ENCODE peak calls at places on chromosomes 7 and 10, in nine cellular contexts. One of them, this sample, is unnamed.

GRCh38 chr7:129123517-129123872 is 21.0 kb upstream of the TSPAN33 start:
- DNase-seq in vagina: no peak
- DNase-seq in Panc1: no peak
- DNase-seq in breast epithelium: no peak
- DNase-seq in transverse colon: no peak
- DNase-seq in GM23338: no peak
- DNase-seq in stomach: no peak
- DNase-seq in endothelial cell of umbilical vein: no peak
- DNase-seq in spleen: no peak
- DNase-seq in this sample: no peak

GRCh38 chr10:125008689-125009579 is 67.0 kb downstream of the ZRANB1 start:
- DNase-seq in endothelial cell of umbilical vein: no peak
- DNase-seq in Panc1: no peak
- DNase-seq in breast epithelium: no peak
- DNase-seq in GM23338: peak
- DNase-seq in vagina: no peak
- DNase-seq in spleen: peak
- DNase-seq in transverse colon: peak
- DNase-seq in stomach: peak
- DNase-seq in this sample: no peak

GRCh38 chr7:47039899-47040298 is 542.0 kb downstream of the TNS3 start:
- DNase-seq in endothelial cell of umbilical vein: peak
- DNase-seq in GM23338: no peak
- DNase-seq in breast epithelium: no peak
- DNase-seq in spleen: no peak
- DNase-seq in Panc1: no peak
- DNase-seq in transverse colon: no peak
- DNase-seq in stomach: no peak
- DNase-seq in vagina: no peak
- DNase-seq in this sample: peak

GRCh38 chr7:137871173-137871915 is 24.6 kb upstream of the DGKI start:
- DNase-seq in Panc1: no peak
- DNase-seq in spleen: no peak
- DNase-seq in stomach: no peak
- DNase-seq in endothelial cell of umbilical vein: no peak
- DNase-seq in vagina: no peak
- DNase-seq in transverse colon: no peak
- DNase-seq in breast epithelium: no peak
- DNase-seq in GM23338: no peak
- DNase-seq in this sample: no peak

GRCh38 chr10:70830185-70830584 is 14.4 kb downstream of the SGPL1 start:
- DNase-seq in vagina: no peak
- DNase-seq in Panc1: no peak
- DNase-seq in stomach: no peak
- DNase-seq in GM23338: no peak
- DNase-seq in transverse colon: no peak
- DNase-seq in breast epithelium: no peak
- DNase-seq in endothelial cell of umbilical vein: peak
- DNase-seq in spleen: no peak
- DNase-seq in this sample: no peak

GRCh38 chr10:126654579-126654978 is 15.9 kb downstream of the C10orf90 start:
- DNase-seq in breast epithelium: no peak
- DNase-seq in vagina: no peak
- DNase-seq in transverse colon: no peak
- DNase-seq in spleen: no peak
- DNase-seq in GM23338: no peak
- DNase-seq in Panc1: no peak
- DNase-seq in endothelial cell of umbilical vein: no peak
- DNase-seq in stomach: no peak
- DNase-seq in this sample: no peak

GRCh38 chr10:70458329-70459060 is 17.0 kb upstream of the NODAL start:
- DNase-seq in vagina: no peak
- DNase-seq in breast epithelium: peak
- DNase-seq in endothelial cell of umbilical vein: peak
- DNase-seq in transverse colon: peak
- DNase-seq in stomach: peak
- DNase-seq in spleen: peak
- DNase-seq in GM23338: peak
- DNase-seq in Panc1: no peak
- DNase-seq in this sample: no peak

GRCh38 chr7:129367700-129368388 is 66.4 kb upstream of the STRIP2 start:
- DNase-seq in endothelial cell of umbilical vein: peak
- DNase-seq in GM23338: peak
- DNase-seq in Panc1: peak
- DNase-seq in vagina: no peak
- DNase-seq in spleen: peak
- DNase-seq in transverse colon: peak
- DNase-seq in stomach: peak
- DNase-seq in breast epithelium: peak
- DNase-seq in this sample: peak

GRCh38 chr7:6482743-6483119 is 35.0 kb upstream of the DAGLB start:
- DNase-seq in GM23338: no peak
- DNase-seq in Panc1: no peak
- DNase-seq in spleen: no peak
- DNase-seq in vagina: no peak
- DNase-seq in stomach: no peak
- DNase-seq in breast epithelium: no peak
- DNase-seq in endothelial cell of umbilical vein: no peak
- DNase-seq in transverse colon: no peak
- DNase-seq in this sample: no peak

GRCh38 chr10:79387466-79387973 is 40.3 kb downstream of the PPIF start:
- DNase-seq in endothelial cell of umbilical vein: no peak
- DNase-seq in breast epithelium: no peak
- DNase-seq in stomach: no peak
- DNase-seq in transverse colon: peak
- DNase-seq in spleen: peak
- DNase-seq in GM23338: no peak
- DNase-seq in vagina: no peak
- DNase-seq in Panc1: no peak
- DNase-seq in this sample: no peak

GRCh38 chr10:79385392-79385795 is 38.1 kb downstream of the PPIF start:
- DNase-seq in Panc1: no peak
- DNase-seq in breast epithelium: no peak
- DNase-seq in GM23338: no peak
- DNase-seq in vagina: no peak
- DNase-seq in stomach: no peak
- DNase-seq in spleen: peak
- DNase-seq in endothelial cell of umbilical vein: no peak
- DNase-seq in transverse colon: no peak
- DNase-seq in this sample: no peak

GRCh38 chr10:79385804-79386531 is 38.7 kb downstream of the PPIF start:
- DNase-seq in stomach: no peak
- DNase-seq in GM23338: peak
- DNase-seq in Panc1: no peak
- DNase-seq in transverse colon: no peak
- DNase-seq in endothelial cell of umbilical vein: no peak
- DNase-seq in breast epithelium: no peak
- DNase-seq in vagina: peak
- DNase-seq in spleen: peak
- DNase-seq in this sample: peak

GRCh38 chr10:79387974-79388850 is 40.9 kb downstream of the PPIF start:
- DNase-seq in transverse colon: peak
- DNase-seq in stomach: no peak
- DNase-seq in vagina: no peak
- DNase-seq in spleen: peak
- DNase-seq in breast epithelium: peak
- DNase-seq in Panc1: no peak
- DNase-seq in GM23338: no peak
- DNase-seq in endothelial cell of umbilical vein: no peak
- DNase-seq in this sample: no peak

DNA sequence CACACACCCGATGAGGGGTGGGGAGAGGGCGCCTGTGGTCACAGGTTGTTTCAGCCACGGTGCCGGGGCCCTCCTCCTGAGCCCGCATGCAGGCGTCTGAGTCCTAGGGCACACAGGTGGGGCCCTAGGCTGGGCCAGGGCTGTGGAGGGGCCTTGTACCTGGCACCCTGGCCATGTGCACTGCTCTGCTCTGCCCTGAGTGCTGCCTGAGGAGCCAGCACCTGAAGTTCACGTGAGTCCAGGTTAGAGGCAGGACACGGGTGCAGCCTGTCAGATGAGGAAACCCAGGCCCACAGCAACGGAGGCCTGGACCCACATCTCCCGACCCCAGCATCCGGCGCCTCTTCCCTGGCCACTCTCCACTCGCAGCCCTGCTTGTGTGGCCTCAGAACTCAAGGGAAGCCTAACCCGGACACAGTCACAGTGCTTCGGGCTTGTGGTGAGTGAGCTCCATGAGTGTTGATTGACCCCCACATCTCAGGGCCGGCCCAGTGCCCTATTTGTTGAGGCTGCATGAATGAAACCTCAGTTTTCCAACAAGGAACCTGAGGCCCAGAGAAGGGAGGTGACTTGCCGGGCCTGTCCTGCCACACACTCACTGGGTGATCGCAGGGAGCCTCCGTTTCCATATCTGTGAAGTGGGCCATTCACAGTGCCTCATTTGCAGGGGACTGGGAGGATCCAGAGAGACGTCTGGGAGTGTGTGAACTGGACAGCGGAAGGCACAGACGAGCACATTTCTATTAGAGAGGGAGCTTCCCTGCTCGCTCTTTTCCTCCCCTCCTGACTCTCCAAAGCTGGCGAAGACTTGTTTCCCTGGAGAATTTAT is 39.6 kb downstream of the PPIF start:
- DNase-seq in endothelial cell of umbilical vein: no peak
- DNase-seq in GM23338: no peak
- DNase-seq in stomach: peak
- DNase-seq in breast epithelium: no peak
- DNase-seq in transverse colon: peak
- DNase-seq in vagina: peak
- DNase-seq in Panc1: no peak
- DNase-seq in spleen: peak
- DNase-seq in this sample: peak
- TF ChIP-seq POLR2AphosphoS5 in endothelial cell of umbilical vein: no peak
- TF ChIP-seq POLR2AphosphoS5 in GM23338: no peak
- TF ChIP-seq POLR2AphosphoS5 in stomach: no peak
- TF ChIP-seq POLR2AphosphoS5 in breast epithelium: no peak
- TF ChIP-seq POLR2AphosphoS5 in transverse colon: no peak
- TF ChIP-seq POLR2AphosphoS5 in vagina: no peak
- TF ChIP-seq POLR2AphosphoS5 in Panc1: no peak
- TF ChIP-seq POLR2AphosphoS5 in spleen: no peak
- TF ChIP-seq POLR2AphosphoS5 in this sample: no peak

GRCh38 chr7:44335184-44335583 is 9.8 kb upstream of the CAMK2B start:
- DNase-seq in stomach: no peak
- DNase-seq in breast epithelium: no peak
- DNase-seq in vagina: no peak
- DNase-seq in endothelial cell of umbilical vein: no peak
- DNase-seq in Panc1: no peak
- DNase-seq in spleen: no peak
- DNase-seq in GM23338: no peak
- DNase-seq in transverse colon: no peak
- DNase-seq in this sample: no peak

GRCh38 chr7:44331682-44332081 is 6.3 kb upstream of the CAMK2B start:
- DNase-seq in spleen: no peak
- DNase-seq in vagina: no peak
- DNase-seq in transverse colon: no peak
- DNase-seq in stomach: no peak
- DNase-seq in endothelial cell of umbilical vein: no peak
- DNase-seq in breast epithelium: peak
- DNase-seq in GM23338: no peak
- DNase-seq in Panc1: no peak
- DNase-seq in this sample: no peak

GRCh38 chr7:44329888-44330287 is 4.5 kb upstream of the CAMK2B start:
- DNase-seq in endothelial cell of umbilical vein: no peak
- DNase-seq in vagina: no peak
- DNase-seq in Panc1: no peak
- DNase-seq in stomach: peak
- DNase-seq in spleen: no peak
- DNase-seq in breast epithelium: no peak
- DNase-seq in transverse colon: no peak
- DNase-seq in GM23338: no peak
- DNase-seq in this sample: no peak

GRCh38 chr7:44334734-44335097 is 9.3 kb upstream of the CAMK2B start:
- DNase-seq in GM23338: no peak
- DNase-seq in stomach: no peak
- DNase-seq in vagina: no peak
- DNase-seq in endothelial cell of umbilical vein: no peak
- DNase-seq in spleen: no peak
- DNase-seq in breast epithelium: no peak
- DNase-seq in transverse colon: no peak
- DNase-seq in Panc1: no peak
- DNase-seq in this sample: no peak

GRCh38 chr7:44333971-44334733 is 8.8 kb upstream of the CAMK2B start:
- DNase-seq in Panc1: no peak
- DNase-seq in GM23338: no peak
- DNase-seq in endothelial cell of umbilical vein: no peak
- DNase-seq in transverse colon: no peak
- DNase-seq in breast epithelium: no peak
- DNase-seq in vagina: no peak
- DNase-seq in spleen: no peak
- DNase-seq in stomach: no peak
- DNase-seq in this sample: peak
- H3K27ac ChIP-seq in Panc1: no peak
- H3K27ac ChIP-seq in GM23338: no peak
- H3K27ac ChIP-seq in endothelial cell of umbilical vein: no peak
- H3K27ac ChIP-seq in transverse colon: no peak
- H3K27ac ChIP-seq in breast epithelium: no peak
- H3K27ac ChIP-seq in vagina: no peak
- H3K27ac ChIP-seq in spleen: no peak
- H3K27ac ChIP-seq in stomach: no peak
- H3K27ac ChIP-seq in this sample: no peak

GRCh38 chr7:142125576-142125975 is 14.1 kb downstream of the MGAM2 start:
- DNase-seq in stomach: no peak
- DNase-seq in transverse colon: no peak
- DNase-seq in spleen: no peak
- DNase-seq in breast epithelium: no peak
- DNase-seq in GM23338: no peak
- DNase-seq in endothelial cell of umbilical vein: no peak
- DNase-seq in vagina: no peak
- DNase-seq in Panc1: no peak
- DNase-seq in this sample: no peak
- TF ChIP-seq POLR2AphosphoS5 in stomach: no peak
- TF ChIP-seq POLR2AphosphoS5 in transverse colon: no peak
- TF ChIP-seq POLR2AphosphoS5 in spleen: no peak
- TF ChIP-seq POLR2AphosphoS5 in breast epithelium: no peak
- TF ChIP-seq POLR2AphosphoS5 in GM23338: no peak
- TF ChIP-seq POLR2AphosphoS5 in endothelial cell of umbilical vein: no peak
- TF ChIP-seq POLR2AphosphoS5 in vagina: no peak
- TF ChIP-seq POLR2AphosphoS5 in Panc1: no peak
- TF ChIP-seq POLR2AphosphoS5 in this sample: no peak

DNA sequence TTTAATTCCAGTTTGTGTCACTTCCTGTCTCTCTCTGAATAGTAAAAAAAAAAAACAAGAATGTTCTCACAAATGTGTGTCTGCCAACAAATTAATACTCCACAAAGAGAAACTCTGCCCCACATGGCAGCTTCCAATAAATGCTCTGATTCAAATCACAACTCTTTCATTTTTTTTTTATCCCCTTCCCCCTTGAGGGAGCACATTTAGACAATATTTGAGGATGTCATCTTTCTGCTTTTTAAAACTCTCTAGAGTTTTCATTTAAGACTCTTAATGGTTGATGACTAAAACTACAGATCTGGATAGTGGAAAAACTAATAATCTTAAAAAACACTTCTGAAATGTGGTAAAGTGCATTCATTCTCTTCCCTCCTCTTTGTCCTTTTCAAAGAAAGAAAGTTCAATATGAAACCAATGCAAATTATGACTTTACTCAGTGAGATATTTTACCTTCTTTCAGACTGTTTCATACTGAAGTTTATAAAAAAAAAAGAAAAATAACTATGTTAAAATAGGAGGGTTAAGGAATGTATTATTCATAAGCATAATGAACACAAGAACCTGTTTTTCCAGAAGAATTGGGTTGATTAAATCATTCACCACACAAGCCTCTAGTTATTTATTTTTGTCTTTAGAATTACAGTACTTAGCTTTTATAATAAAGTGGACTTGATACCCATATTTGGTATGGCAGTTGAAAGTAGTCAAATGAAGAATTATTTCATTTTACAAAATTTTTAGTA is 42.4 kb downstream of the ARID5B start:
- DNase-seq in endothelial cell of umbilical vein: peak
- DNase-seq in spleen: no peak
- DNase-seq in Panc1: no peak
- DNase-seq in transverse colon: no peak
- DNase-seq in breast epithelium: no peak
- DNase-seq in GM23338: no peak
- DNase-seq in stomach: no peak
- DNase-seq in vagina: no peak
- DNase-seq in this sample: no peak
- H3K27ac ChIP-seq in endothelial cell of umbilical vein: peak
- H3K27ac ChIP-seq in spleen: peak
- H3K27ac ChIP-seq in Panc1: peak
- H3K27ac ChIP-seq in transverse colon: peak
- H3K27ac ChIP-seq in breast epithelium: peak
- H3K27ac ChIP-seq in GM23338: no peak
- H3K27ac ChIP-seq in stomach: no peak
- H3K27ac ChIP-seq in vagina: peak
- H3K27ac ChIP-seq in this sample: peak

This sample was measured in esophagus muscularis mucosa.